ENCODE peak calls at places on chromosomes 12 and 14, in five cellular contexts. S is neuronal stem cell, W is stomach, U is fibroblast of lung, V is vagina. C is an unnamed sample.

GRCh38 chr12:101570022-101570421 is 24.7 kb upstream of the MYBPC1 start:
- DNase-seq in V (no peak), W (no peak), S (no peak), U (peak; percentile 58), C (no peak)

GRCh38 chr12:80837342-80837978 is 100.3 kb downstream of the LIN7A start:
- DNase-seq in V (no peak), S (peak; percentile 51), W (no peak), U (peak; percentile 69), C (no peak)

GRCh38 chr12:93704122-93704521 is 26.9 kb downstream of the CRADD start:
- DNase-seq in V (no peak), S (no peak), W (no peak), U (no peak), C (no peak)

GRCh38 chr14:32313977-32314376 is 15.1 kb upstream of the AKAP6 start:
- DNase-seq in W (no peak), S (no peak), V (no peak), U (no peak), C (no peak)

GRCh38 chr12:96190403-96191170 is 3.6 kb upstream of the ELK3 start:
- DNase-seq in V (no peak), W (no peak), U (peak; percentile 63), S (no peak), C (no peak)

GRCh38 chr12:14238224-14238792 is 127.2 kb upstream of the ATF7IP start:
- DNase-seq in W (no peak), S (no peak), V (no peak), U (no peak), C (no peak)

GRCh38 chr12:50026691-50027090 is 1.4 kb upstream of the RACGAP1 start:
- DNase-seq in U (no peak), W (no peak), V (peak; percentile 34), S (no peak), C (no peak)

GRCh38 chr12:109581856-109582255 is 8.3 kb downstream of the MVK start:
- DNase-seq in U (peak; percentile 69), W (no peak), V (no peak), S (no peak), C (peak; percentile 90)

GRCh38 chr12:23931176-23931575 is 18.3 kb downstream of the SOX5 start:
- DNase-seq in S (no peak), V (no peak), W (no peak), U (no peak), C (no peak)

GRCh38 chr12:111434049-111434448 is 28.3 kb downstream of the SH2B3 start:
- DNase-seq in U (no peak), W (no peak), V (no peak), S (no peak), C (no peak)

GRCh38 chr12:12505544-12506501 is 56.8 kb downstream of the DUSP16 start:
- DNase-seq in W (no peak), V (no peak), S (no peak), U (peak; percentile 59), C (no peak)

DNA sequence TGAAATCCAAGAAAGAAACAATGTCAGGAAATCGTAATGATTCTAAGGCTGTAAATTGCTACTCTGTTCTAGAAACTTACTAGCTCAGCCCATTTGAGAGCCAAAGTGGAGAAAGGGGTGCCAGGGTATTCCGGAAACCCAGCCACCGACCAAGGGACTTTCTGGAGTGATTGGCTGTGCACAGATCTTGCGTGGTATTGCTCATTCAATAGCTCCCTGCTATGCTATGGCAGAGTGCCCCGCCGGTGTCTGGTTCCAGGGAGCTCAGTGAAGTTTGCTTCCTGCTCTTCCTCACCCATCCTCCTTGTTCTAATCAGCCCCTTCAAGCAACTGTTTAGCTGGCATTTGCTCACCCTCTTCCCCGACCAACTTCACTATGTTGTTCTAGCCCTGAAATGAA is 220.0 kb downstream of the TMEM132C start:
- DNase-seq in W (no peak), S (no peak), V (no peak), U (no peak), C (no peak)
- H3K4me3 ChIP-seq in W (no peak overlapping the region), S (no peak overlapping the region), V (no peak overlapping the region), U (no peak overlapping the region), C (no peak overlapping the region)

DNA sequence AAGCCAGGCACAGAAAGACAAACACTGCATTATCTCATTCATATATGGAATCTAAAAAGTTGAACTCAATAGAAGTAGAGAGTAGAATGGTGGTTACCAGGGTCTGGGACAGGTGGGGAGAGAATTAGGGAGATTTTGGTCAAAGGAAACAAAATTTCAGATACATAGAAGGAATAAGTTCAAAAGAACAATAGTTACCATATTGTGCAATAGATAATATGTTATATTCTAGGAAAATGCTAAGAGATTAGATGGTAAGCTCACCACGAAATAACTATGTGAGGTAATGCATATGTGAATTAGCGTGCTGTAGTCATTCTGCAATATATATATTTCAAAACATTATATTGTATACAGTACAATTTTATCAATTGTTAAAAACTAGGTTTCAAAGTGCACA is 442.5 kb downstream of the KCNH5 start:
- DNase-seq in S (no peak), U (no peak), V (no peak), W (no peak), C (no peak)
- H3K4me3 ChIP-seq in S (no peak overlapping the region), U (no peak overlapping the region), V (no peak overlapping the region), W (no peak overlapping the region), C (no peak overlapping the region)

GRCh38 chr14:91573894-91574837 is 64.1 kb upstream of the PPP4R3A start:
- DNase-seq in S (peak; percentile 21), W (peak; percentile 62), V (no peak), U (peak; percentile 52), C (peak; percentile 54)
- H3K4me3 ChIP-seq in S (peak overlapping the region; percentile 73), W (peak overlapping the region; percentile 66), V (peak overlapping the region; percentile 30), U (peak overlapping the region; percentile 51), C (peak overlapping the region; percentile 74)

DNA sequence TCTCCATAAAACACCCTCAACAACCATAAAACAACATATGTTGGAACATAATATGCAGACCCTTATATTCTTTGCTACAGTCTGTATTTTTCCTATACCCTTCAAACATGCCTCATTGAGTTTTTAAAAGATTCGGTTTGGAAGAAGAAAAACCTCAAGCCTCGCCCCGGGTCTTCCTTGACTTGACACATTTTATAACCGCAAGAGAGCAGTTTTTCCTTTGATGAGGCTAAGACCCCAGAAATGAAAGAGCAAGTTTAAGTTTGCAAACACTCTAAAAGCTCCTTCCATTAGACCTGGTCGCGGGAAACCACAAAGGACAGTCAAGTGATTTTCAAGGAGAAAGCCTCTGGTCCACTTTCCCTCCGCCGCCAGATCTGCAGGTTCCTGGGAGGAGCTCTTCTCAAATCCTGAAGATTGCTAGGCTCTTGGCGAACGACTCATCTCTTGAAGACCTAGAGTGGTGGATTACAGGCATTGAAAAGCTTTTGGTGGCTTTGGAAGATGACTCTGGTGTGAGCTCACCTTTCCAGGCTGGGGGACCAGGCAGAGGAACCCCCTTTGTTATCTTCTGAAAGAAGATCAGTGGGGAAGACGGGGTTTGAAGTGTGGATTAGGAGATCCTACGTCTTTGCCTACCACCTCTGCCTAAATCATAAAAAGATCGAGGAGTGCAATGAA is at the start of gene ASCL4:
- DNase-seq in W (no peak), S (no peak), V (no peak), U (no peak), C (no peak)
- H3K4me3 ChIP-seq in W (peak within 1 kb of the TSS; percentile 51), S (peak within 1 kb of the TSS; percentile 76), V (no peak within 1 kb of the TSS), U (no peak within 1 kb of the TSS), C (peak within 1 kb of the TSS; percentile 57)

GRCh38 chr14:54354968-54355641 is 41.7 kb upstream of the CDKN3 start:
- DNase-seq in U (no peak), S (no peak), W (no peak), V (no peak), C (no peak)
- H3K4me3 ChIP-seq in U (no peak overlapping the region), S (no peak overlapping the region), W (no peak overlapping the region), V (no peak overlapping the region), C (no peak overlapping the region)

GRCh38 chr14:57833304-57833703 is 32.6 kb downstream of the SLC35F4 start:
- DNase-seq in S (no peak), V (no peak), W (no peak), U (peak; percentile 96), C (peak; percentile 18)
- H3K4me3 ChIP-seq in S (no peak overlapping the region), V (no peak overlapping the region), W (no peak overlapping the region), U (no peak overlapping the region), C (no peak overlapping the region)